ENCODE peak calls at places on chromosomes 4 and X, in seven cellular contexts. X, I, J, Z, R, S and T are unnamed samples.

GRCh38 chr4:19309365-19309764 is 942.3 kb upstream of the SLIT2 start:
- DNase-seq in J (peak), S (no peak), I (peak), R (peak), X (peak), Z (peak), T (peak)

GRCh38 chrX:8345473-8345872 is 119.2 kb upstream of the VCX3B start:
- DNase-seq in J (no peak), X (no peak), S (peak), Z (no peak), I (peak), R (no peak), T (peak)

GRCh38 chr4:87354168-87355102 is 31.8 kb upstream of the HSD17B13 start:
- DNase-seq in Z (no peak), S (no peak), R (no peak), X (peak), J (no peak), I (peak), T (peak)

GRCh38 chr4:155568641-155569040 is 98.0 kb upstream of the GUCY1A1 start:
- DNase-seq in X (no peak), J (no peak), S (no peak), I (no peak), Z (no peak), R (no peak), T (no peak)

GRCh38 chrX:106726485-106727437 is at the start of gene RNF128:
- DNase-seq in I (peak), Z (peak), X (peak), R (peak), S (no peak), J (peak), T (peak)

GRCh38 chr4:161317000-161317399 is 846.8 kb downstream of the FSTL5 start:
- DNase-seq in Z (no peak), R (no peak), S (no peak), I (no peak), X (no peak), J (no peak), T (no peak)

GRCh38 chrX:152993933-152994332 is at the start of gene PNMA5:
- DNase-seq in Z (no peak), I (no peak), R (no peak), J (no peak), X (no peak), S (no peak), T (no peak)

GRCh38 chr4:145934434-145935047 is 4.1 kb downstream of the ZNF827 start:
- DNase-seq in J (no peak), I (no peak), S (no peak), R (no peak), Z (no peak), X (peak), T (no peak)

GRCh38 chrX:53128097-53128749 is 34.3 kb downstream of the KANTR start:
- DNase-seq in J (no peak), Z (no peak), R (no peak), I (no peak), S (no peak), X (peak), T (peak)

GRCh38 chrX:111129949-111130348 is 34.0 kb downstream of the PAK3 start:
- DNase-seq in S (no peak), J (no peak), R (no peak), Z (no peak), X (no peak), I (no peak), T (no peak)

GRCh38 chr4:150229538-150229937 is 151.3 kb downstream of the DCLK2 start:
- DNase-seq in R (no peak), Z (no peak), X (peak), J (no peak), I (peak), S (no peak), T (peak)

GRCh38 chrX:136028383-136028984 is 43.2 kb downstream of the SLC9A6 start:
- DNase-seq in X (peak), J (peak), R (peak), I (peak), S (no peak), Z (peak), T (peak)

GRCh38 chr4:158094413-158095110 is 78.3 kb downstream of the GASK1B start:
- DNase-seq in X (peak), Z (peak), S (peak), J (peak), R (no peak), I (peak), T (peak)

GRCh38 chr4:177235026-177235425 is 74.6 kb upstream of the NEIL3 start:
- DNase-seq in X (peak), Z (no peak), J (no peak), I (peak), R (no peak), S (no peak), T (no peak)

GRCh38 chr4:87024181-87024580 is 89.4 kb downstream of the AFF1 start:
- DNase-seq in J (no peak), X (no peak), S (no peak), Z (no peak), R (no peak), I (no peak), T (no peak)

GRCh38 chr4:140744421-140744820 is 11.8 kb downstream of the TBC1D9 start:
- DNase-seq in J (no peak), I (no peak), S (no peak), R (peak), Z (no peak), X (no peak), T (no peak)

DNA sequence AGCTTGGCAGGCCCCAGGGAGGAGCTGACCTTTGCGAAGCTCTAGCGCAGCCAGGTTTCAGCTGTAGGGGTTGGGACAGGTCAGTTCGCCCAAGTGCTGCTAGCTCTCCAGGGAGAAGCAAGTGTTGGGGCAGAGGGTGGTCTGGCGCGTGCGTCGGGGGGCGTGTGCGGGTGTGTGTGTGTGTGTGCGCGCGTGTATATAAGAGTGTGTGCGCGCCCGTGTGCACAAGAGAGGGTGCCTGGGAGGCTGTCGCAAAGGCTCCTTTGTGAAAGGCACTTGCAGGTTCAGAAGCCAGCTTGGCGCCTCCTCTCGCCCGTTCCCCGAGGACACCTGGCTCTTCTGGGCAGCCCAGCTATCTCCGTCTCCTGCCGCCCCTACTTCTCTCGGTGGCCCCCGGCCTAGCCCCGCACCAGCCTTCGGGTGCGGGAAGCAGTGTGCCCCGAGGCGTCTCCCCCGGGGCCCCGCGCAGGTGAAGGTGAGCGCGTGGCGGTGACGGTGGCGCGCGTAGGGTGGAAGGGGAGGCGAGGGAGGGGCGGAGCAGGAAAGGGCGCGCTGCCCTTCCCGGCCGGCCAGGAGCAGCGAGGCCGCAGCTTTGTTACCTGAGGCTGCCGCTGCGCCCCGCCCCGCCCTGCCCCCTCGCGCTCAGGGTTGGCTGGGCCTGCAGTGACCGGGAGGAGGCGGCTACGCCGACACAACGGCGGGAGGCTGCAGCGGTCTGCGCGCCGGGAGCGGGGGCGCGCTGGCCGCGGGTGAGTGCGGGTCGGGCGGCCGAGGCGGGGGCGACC is at the start of gene FHDC1:
- DNase-seq in J (peak), I (peak), R (peak), X (peak), S (peak), Z (peak), T (peak)
- TF ChIP-seq EZH2 in J (no peak), I (no peak), R (no peak), X (no peak), S (no peak), Z (no peak), T (no peak)

DNA sequence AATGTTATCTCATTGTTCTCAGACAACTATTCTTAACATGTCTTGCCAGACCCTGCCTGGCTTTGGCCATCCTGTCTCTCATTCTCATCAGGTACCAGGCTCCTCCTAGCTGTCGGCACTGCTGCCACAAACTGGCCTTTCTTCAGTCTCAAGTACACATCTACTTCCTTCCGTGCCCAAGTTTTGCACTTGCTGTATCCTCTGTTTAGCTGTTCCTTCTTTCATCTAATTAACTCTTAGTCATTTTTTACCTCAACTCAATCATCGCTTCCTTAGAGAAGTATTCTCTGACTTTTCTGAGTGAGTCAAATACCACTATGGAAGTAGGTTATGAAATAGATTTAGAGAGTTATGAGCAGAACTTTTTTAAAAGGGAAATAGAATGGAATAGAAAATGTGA is 19.7 kb downstream of the CXCL3 start:
- DNase-seq in J (no peak), I (peak), S (no peak), R (no peak), X (no peak), Z (no peak), T (no peak)
- H2AFZ ChIP-seq in J (no peak), I (peak), S (no peak), R (no peak), X (no peak), Z (no peak), T (no peak)

DNA sequence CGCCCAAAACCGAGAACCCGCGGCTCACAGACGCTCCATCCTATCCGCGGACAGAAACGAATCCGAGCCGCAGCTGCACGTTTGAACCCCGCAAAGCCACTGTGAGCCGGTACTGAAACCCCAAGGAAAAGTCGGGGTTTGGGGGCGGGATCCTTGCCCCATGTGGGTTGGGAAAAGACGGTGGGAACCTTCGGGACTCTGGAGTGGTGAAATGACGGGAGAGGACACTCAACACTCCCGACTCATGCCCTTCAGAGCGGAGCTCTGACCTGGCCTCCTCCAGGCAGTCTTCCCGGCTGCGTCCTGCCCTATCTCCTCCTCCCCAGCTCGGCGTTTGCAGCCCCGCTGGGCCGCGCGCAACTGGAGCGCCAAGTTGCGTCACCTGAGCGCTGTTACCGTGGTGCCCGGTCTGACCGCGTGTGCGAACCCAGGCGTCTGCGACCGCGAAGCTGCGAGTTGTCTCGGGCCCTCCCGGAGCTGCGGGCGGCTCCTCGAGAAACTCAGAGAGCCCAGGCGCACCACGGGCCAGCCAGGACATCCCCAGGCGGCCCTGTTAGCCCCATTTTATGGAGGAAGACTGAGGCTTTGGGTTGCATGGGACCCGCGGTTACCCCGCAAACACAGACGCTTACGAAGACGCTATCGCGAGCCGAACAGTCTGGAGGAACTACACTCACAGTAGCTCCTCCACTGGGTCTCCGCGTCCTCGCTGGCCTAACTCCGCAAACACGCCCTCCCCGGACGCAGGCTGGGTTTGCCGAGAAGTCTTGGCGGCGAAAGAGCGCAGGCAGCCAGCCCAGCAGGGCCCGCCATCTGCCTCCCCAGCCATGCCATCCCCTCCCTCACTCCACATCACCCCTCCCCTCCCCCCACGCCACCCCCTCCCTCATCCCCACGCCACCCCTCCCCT is 20.3 kb upstream of the HMX1 start:
- DNase-seq in J (no peak), R (no peak), I (no peak), S (no peak), Z (peak), X (no peak), T (no peak)
- TF ChIP-seq EZH2 in J (peak), R (no peak), I (no peak), S (peak), Z (peak), X (no peak), T (no peak)

GRCh38 chrX:47572773-47573333 is 9.4 kb upstream of the TIMP1 start:
- DNase-seq in Z (no peak), J (no peak), X (no peak), R (no peak), I (no peak), S (no peak), T (no peak)

GRCh38 chrX:47574096-47574553 is 8.1 kb upstream of the TIMP1 start:
- DNase-seq in I (no peak), S (no peak), R (no peak), X (no peak), J (peak), Z (peak), T (no peak)

GRCh38 chrX:47574609-47575325 is 7.5 kb upstream of the TIMP1 start:
- DNase-seq in Z (peak), I (no peak), S (no peak), X (no peak), R (no peak), J (no peak), T (no peak)

GRCh38 chrX:47571896-47572295 is 10.3 kb upstream of the TIMP1 start:
- DNase-seq in Z (no peak), I (no peak), J (no peak), X (no peak), R (no peak), S (no peak), T (no peak)

GRCh38 chrX:47573334-47574095 is 8.7 kb upstream of the TIMP1 start:
- DNase-seq in X (peak), J (peak), I (peak), Z (peak), S (no peak), R (no peak), T (peak)
- H2AFZ ChIP-seq in X (no peak), J (no peak), I (peak), Z (no peak), S (no peak), R (no peak), T (no peak)